ENCODE peak calls at places on chromosomes 3 and 15, in six cellular contexts. V is PC-3; C is stimulated activated CD8-positive, alpha-beta memory T cell treated with anti-CD3 and anti-CD28 coated beads, Interleukin-4, amount 100 ng/mL, for 4 hours; I is sciatic nerve; U is left ventricle myocardium inferior; Q is aorta. Z is an unnamed sample.

GRCh38 chr15:78605680-78606079 is 15.1 kb downstream of the CHRNA3 start:
- DNase-seq in I (no peak), V (no peak), U (no peak), C (no peak), Q (no peak), Z (no peak)

GRCh38 chr15:81108427-81108826 is 25.6 kb upstream of the CFAP161 start:
- DNase-seq in U (no peak), V (peak; percentile 26), Q (no peak), I (no peak), C (no peak), Z (no peak)

GRCh38 chr3:23113455-23114171 is 89.5 kb upstream of the UBE2E2 start:
- DNase-seq in V (peak; percentile 89), U (no peak), I (no peak), Q (no peak), C (no peak), Z (no peak)

GRCh38 chr3:127392146-127392470 is 104.3 kb upstream of the PRR20G start:
- DNase-seq in I (no peak), Q (peak; percentile 56), U (peak; percentile 6), C (no peak), V (no peak), Z (no peak)

GRCh38 chr15:42085721-42086120 is 8.6 kb downstream of the PLA2G4D start:
- DNase-seq in U (no peak), C (no peak), I (no peak), V (no peak), Q (no peak), Z (no peak)

GRCh38 chr3:89372456-89372855 is 265.0 kb downstream of the EPHA3 start:
- DNase-seq in C (no peak), V (peak; percentile 57), I (no peak), Q (no peak), U (no peak), Z (no peak)

GRCh38 chr3:66729685-66730393 is 229.0 kb upstream of the LRIG1 start:
- DNase-seq in Q (no peak), V (no peak), C (no peak), I (no peak), U (no peak), Z (no peak)

GRCh38 chr3:43757613-43758012 is 66.9 kb downstream of the ABHD5 start:
- DNase-seq in U (no peak), V (no peak), Q (no peak), C (no peak), I (no peak), Z (no peak)